ENCODE peak calls at places on chromosomes 3 and 15, in seven cellular contexts. Z is effector memory CD4-positive, alpha-beta T cell; L is HT-29; I is HFF-Myc; K is fibroblast of pulmonary artery; R is CD4-positive, alpha-beta T cell; Q is anterior cingulate cortex. J is an unnamed sample.

GRCh38 chr15:90364251-90364650 is 12.2 kb downstream of the ZNF774 start:
- DNase-seq in Z (no peak), L (no peak), I (no peak), K (peak; percentile 82), R (no peak), Q (no peak), J (no peak)

GRCh38 chr3:8742921-8743605 is 9.5 kb downstream of the CAV3 start:
- DNase-seq in Z (no peak), L (no peak), I (no peak), K (peak; percentile 55), R (no peak), Q (no peak), J (no peak)

GRCh38 chr15:78457101-78457500 is 19.1 kb downstream of the IREB2 start:
- DNase-seq in Z (no peak), L (peak; percentile 66), I (peak; percentile 48), K (peak; percentile 76), R (no peak), Q (no peak), J (no peak)

GRCh38 chr15:74642724-74643367 is 27.2 kb downstream of the CLK3 start:
- DNase-seq in Z (no peak), L (peak; percentile 46), I (no peak), K (peak; percentile 31), R (no peak), Q (no peak), J (no peak)

GRCh38 chr3:170353485-170353884 is 4.0 kb upstream of the SKIL start:
- DNase-seq in Z (no peak), L (no peak), I (no peak), K (no peak), R (no peak), Q (no peak), J (no peak)

GRCh38 chr15:74933573-74933972 is 4.3 kb downstream of the COX5A start:
- DNase-seq in Z (no peak), L (no peak), I (no peak), K (no peak), R (no peak), Q (no peak), J (no peak)

GRCh38 chr3:22276351-22276750 is 525.3 kb upstream of the ZNF385D start:
- DNase-seq in Z (no peak), L (no peak), I (no peak), K (no peak), R (no peak), Q (no peak), J (no peak)

GRCh38 chr3:39725321-39725720 is 84.1 kb upstream of the MYRIP start:
- DNase-seq in Z (no peak), L (no peak), I (no peak), K (no peak), R (no peak), Q (no peak), J (no peak)

GRCh38 chr3:136805795-136806194 is 13.1 kb upstream of the SLC35G2 start:
- DNase-seq in Z (no peak), L (no peak), I (no peak), K (peak; percentile 7), R (no peak), Q (no peak), J (no peak)

GRCh38 chr3:43243590-43244587 is 42.5 kb upstream of the SNRK start:
- DNase-seq in Z (no peak), L (no peak), I (no peak), K (peak; percentile 50), R (no peak), Q (no peak), J (no peak)

GRCh38 chr3:125123455-125123854 is 67.7 kb upstream of the HEG1 start:
- DNase-seq in Z (no peak), L (no peak), I (no peak), K (peak; percentile 56), R (no peak), Q (no peak), J (no peak)

GRCh38 chr3:116815321-116815720 is 105.7 kb downstream of the TUSC7 start:
- DNase-seq in Z (no peak), L (no peak), I (no peak), K (no peak), R (no peak), Q (no peak), J (no peak)

GRCh38 chr3:196931828-196932587 is 10.3 kb downstream of the NCBP2 start:
- DNase-seq in Z (no peak), L (no peak), I (no peak), K (no peak), R (no peak), Q (no peak), J (no peak)

GRCh38 chr3:56974242-56974945 is 86.1 kb upstream of the SPATA12 start:
- DNase-seq in Z (no peak), L (no peak), I (no peak), K (no peak), R (no peak), Q (no peak), J (no peak)

GRCh38 chr15:57611938-57612337 is 20.2 kb downstream of the MYZAP start:
- DNase-seq in Z (no peak), L (peak; percentile 93), I (no peak), K (peak; percentile 48), R (no peak), Q (no peak), J (no peak)

GRCh38 chr15:43895586-43895985 is 68.8 kb downstream of the WDR76 start:
- DNase-seq in Z (no peak), L (no peak), I (no peak), K (no peak), R (no peak), Q (no peak), J (no peak)

GRCh38 chr15:56978898-56979662 is 60.6 kb downstream of the TCF12 start:
- DNase-seq in Z (no peak), L (peak; percentile 47), I (no peak), K (no peak), R (no peak), Q (no peak), J (no peak)

GRCh38 chr3:124920718-124921117 is 13.8 kb downstream of the MUC13 start:
- DNase-seq in Z (no peak), L (no peak), I (no peak), K (no peak), R (no peak), Q (no peak), J (no peak)

GRCh38 chr15:33639968-33640367 is 328.3 kb upstream of the CHRM5 start:
- DNase-seq in Z (no peak), L (no peak), I (no peak), K (no peak), R (no peak), Q (no peak), J (no peak)

GRCh38 chr3:150407818-150408231 is 273 bp upstream of the TSC22D2 start:
- DNase-seq in Z (peak; percentile 93), L (peak; percentile 90), I (no peak), K (no peak), R (no peak), Q (no peak), J (no peak)

GRCh38 chr3:181695661-181696491 is 15.8 kb upstream of the SOX2 start:
- DNase-seq in Z (no peak), L (no peak), I (no peak), K (no peak), R (no peak), Q (no peak), J (no peak)

GRCh38 chr3:56952846-56953245 is 107.6 kb upstream of the SPATA12 start:
- DNase-seq in Z (no peak), L (no peak), I (no peak), K (no peak), R (no peak), Q (no peak), J (no peak)

GRCh38 chr3:171165986-171166385 is 139.5 kb upstream of the SLC2A2 start:
- DNase-seq in Z (no peak), L (no peak), I (no peak), K (no peak), R (no peak), Q (no peak), J (no peak)

GRCh38 chr3:133943639-133944131 is 48.0 kb upstream of the RAB6B start:
- DNase-seq in Z (no peak), L (peak; percentile 88), I (no peak), K (peak; percentile 96), R (no peak), Q (no peak), J (no peak)

GRCh38 chr3:80278056-80278455 is 510.3 kb upstream of the ROBO1 start:
- DNase-seq in Z (no peak), L (no peak), I (no peak), K (no peak), R (no peak), Q (no peak), J (no peak)

GRCh38 chr15:43492266-43492665 is 690 bp downstream of the TP53BP1 start:
- DNase-seq in Z (no peak), L (peak; percentile 42), I (no peak), K (no peak), R (no peak), Q (no peak), J (no peak)

GRCh38 chr15:99996667-99997066 is 263.4 kb upstream of the LYSMD4 start:
- DNase-seq in Z (no peak), L (no peak), I (no peak), K (no peak), R (no peak), Q (no peak), J (no peak)

GRCh38 chr15:58165661-58166060 is 27.5 kb downstream of the AQP9 start:
- DNase-seq in Z (no peak), L (no peak), I (no peak), K (peak; percentile 68), R (no peak), Q (no peak), J (no peak)

GRCh38 chr15:27906802-27907201 is 192.3 kb downstream of the OCA2 start:
- DNase-seq in Z (no peak), L (no peak), I (no peak), K (no peak), R (no peak), Q (no peak), J (no peak)

GRCh38 chr3:155604126-155604525 is 140.7 kb downstream of the PLCH1 start:
- DNase-seq in Z (no peak), L (no peak), I (no peak), K (no peak), R (no peak), Q (no peak), J (no peak)

GRCh38 chr15:67997996-67998395 is 56.1 kb upstream of the PIAS1 start:
- DNase-seq in Z (no peak), L (no peak), I (no peak), K (peak; percentile 29), R (no peak), Q (no peak), J (no peak)

GRCh38 chr15:55319537-55320325 is 709 bp downstream of the PIGB start:
- DNase-seq in Z (no peak), L (peak; percentile 15), I (no peak), K (peak; percentile 23), R (no peak), Q (no peak), J (no peak)

GRCh38 chr3:42804831-42805821 is 836 bp upstream of the HIGD1A start:
- DNase-seq in Z (no peak), L (peak; percentile 29), I (no peak), K (peak; percentile 10), R (no peak), Q (no peak), J (no peak)

GRCh38 chr15:56245871-56246814 is 2.5 kb upstream of the RFX7 start:
- DNase-seq in Z (peak; percentile 77), L (peak; percentile 98), I (peak; percentile 81), K (peak; percentile 92), R (peak; percentile 78), Q (peak; percentile 54), J (peak; percentile 77)

GRCh38 chr3:45881031-45882022 is 5.0 kb upstream of the CCR9 start:
- DNase-seq in Z (no peak), L (no peak), I (no peak), K (peak; percentile 17), R (no peak), Q (no peak), J (no peak)

GRCh38 chr3:110495201-110495927 is 576.3 kb upstream of the NECTIN3 start:
- DNase-seq in Z (no peak), L (peak; percentile 67), I (no peak), K (no peak), R (no peak), Q (no peak), J (no peak)

GRCh38 chr3:172848910-172849309 is 98.4 kb downstream of the ECT2 start:
- DNase-seq in Z (no peak), L (no peak), I (no peak), K (peak; percentile 89), R (no peak), Q (no peak), J (no peak)

GRCh38 chr3:62375655-62376054 is 2.3 kb upstream of the FEZF2 start:
- DNase-seq in Z (no peak), L (no peak), I (no peak), K (no peak), R (no peak), Q (no peak), J (no peak)